ENCODE peak calls at places on chromosomes 6 and 20, in ten cellular contexts. T is K562, D is A549, X is IMR-90, B is gastrocnemius medialis, H is body of pancreas, W is HepG2, I is uterus, M is HCT116, F is GM12878. A is an unnamed sample.

GRCh38 chr6:140107216-140107615 is 732.8 kb upstream of the CITED2 start:
- DNase-seq in T (no peak), D (no peak), X (no peak), B (no peak), H (no peak), W (no peak), I (no peak), M (no peak), F (no peak), A (no peak)

GRCh38 chr20:11794525-11794924 is 123.2 kb upstream of the BTBD3 start:
- DNase-seq in T (no peak), D (no peak), X (no peak), B (no peak), H (no peak), W (no peak), I (no peak), M (no peak), F (no peak), A (no peak)

GRCh38 chr6:56143796-56144195 is 103.6 kb downstream of the COL21A1 start:
- DNase-seq in T (no peak), D (no peak), X (no peak), B (no peak), H (no peak), W (no peak), I (no peak), M (no peak), F (no peak), A (no peak)

GRCh38 chr6:109961666-109962065 is 16.4 kb upstream of the GPR6 start:
- DNase-seq in T (no peak), D (no peak), X (no peak), B (no peak), H (no peak), W (no peak), I (no peak), M (peak), F (no peak), A (no peak)

GRCh38 chr20:37764333-37764935 is 70.6 kb downstream of the CTNNBL1 start:
- DNase-seq in T (no peak), D (no peak), X (no peak), B (no peak), H (no peak), W (no peak), I (no peak), M (no peak), F (no peak), A (no peak)

GRCh38 chr6:36577298-36577697 is 16.9 kb upstream of the SRSF3 start:
- DNase-seq in T (peak), D (peak), X (peak), B (no peak), H (peak), W (peak), I (no peak), M (peak), F (no peak), A (peak)

GRCh38 chr6:67888546-67888885 is 746.6 kb upstream of the ADGRB3 start:
- DNase-seq in T (peak), D (no peak), X (no peak), B (no peak), H (no peak), W (no peak), I (no peak), M (no peak), F (no peak), A (no peak)

GRCh38 chr20:15227102-15227501 is 889.7 kb upstream of the FLRT3 start:
- DNase-seq in T (no peak), D (no peak), X (no peak), B (no peak), H (no peak), W (no peak), I (no peak), M (no peak), F (no peak), A (no peak)

GRCh38 chr6:146850238-146850896 is 251.6 kb downstream of the ADGB start:
- DNase-seq in T (no peak), D (no peak), X (peak), B (no peak), H (no peak), W (no peak), I (no peak), M (no peak), F (no peak), A (no peak)

GRCh38 chr6:143607168-143607567 is 70.6 kb upstream of the PHACTR2 start:
- DNase-seq in T (no peak), D (no peak), X (no peak), B (no peak), H (no peak), W (no peak), I (no peak), M (no peak), F (no peak), A (no peak)

GRCh38 chr6:131013495-131013894 is 49.5 kb downstream of the EPB41L2 start:
- DNase-seq in T (no peak), D (no peak), X (peak), B (no peak), H (no peak), W (no peak), I (no peak), M (no peak), F (no peak), A (peak)

GRCh38 chr6:90169328-90169886 is 127.2 kb downstream of the BACH2 start:
- DNase-seq in T (no peak), D (no peak), X (no peak), B (peak), H (no peak), W (no peak), I (no peak), M (no peak), F (no peak), A (no peak)

GRCh38 chr6:16429669-16430068 is 191.3 kb downstream of the GMPR start:
- DNase-seq in T (no peak), D (no peak), X (no peak), B (no peak), H (no peak), W (no peak), I (no peak), M (no peak), F (no peak), A (no peak)

GRCh38 chr6:145151624-145152023 is 583.7 kb downstream of the EPM2A start:
- DNase-seq in T (no peak), D (no peak), X (peak), B (no peak), H (no peak), W (no peak), I (no peak), M (no peak), F (no peak), A (no peak)

GRCh38 chr6:158799051-158799792 is 19.9 kb downstream of the EZR start:
- DNase-seq in T (no peak), D (peak), X (peak), B (no peak), H (peak), W (peak), I (peak), M (no peak), F (no peak), A (no peak)

GRCh38 chr20:51631011-51631950 is 88.8 kb upstream of the NFATC2 start:
- DNase-seq in T (peak), D (peak), X (peak), B (peak), H (peak), W (peak), I (peak), M (peak), F (no peak), A (peak)

GRCh38 chr6:42322676-42323075 is 105.0 kb upstream of the MRPS10 start:
- DNase-seq in T (peak), D (no peak), X (no peak), B (no peak), H (no peak), W (no peak), I (no peak), M (no peak), F (no peak), A (no peak)
- TF ChIP-seq CTCF in T (peak), D (no peak), X (no peak), B (no peak), H (no peak), W (no peak), I (no peak), M (no peak), F (peak), A (no peak)

GRCh38 chr6:7912736-7913517 is 2.3 kb upstream of the TXNDC5 start:
- DNase-seq in T (peak), D (no peak), X (no peak), B (no peak), H (no peak), W (no peak), I (no peak), M (no peak), F (no peak), A (no peak)
- TF ChIP-seq POLR2A in T (no peak), D (no peak), X (no peak), B (no peak), H (no peak), W (no peak), I (no peak), M (no peak), F (no peak), A (no peak)

GRCh38 chr20:2475850-2476741 is 5.5 kb upstream of the SNRPB start:
- DNase-seq in T (no peak), D (no peak), X (no peak), B (no peak), H (no peak), W (peak), I (no peak), M (no peak), F (no peak), A (no peak)

GRCh38 chr20:2480381-2480780 is 9.8 kb upstream of the SNRPB start:
- DNase-seq in T (no peak), D (no peak), X (no peak), B (no peak), H (no peak), W (no peak), I (no peak), M (no peak), F (no peak), A (no peak)

DNA sequence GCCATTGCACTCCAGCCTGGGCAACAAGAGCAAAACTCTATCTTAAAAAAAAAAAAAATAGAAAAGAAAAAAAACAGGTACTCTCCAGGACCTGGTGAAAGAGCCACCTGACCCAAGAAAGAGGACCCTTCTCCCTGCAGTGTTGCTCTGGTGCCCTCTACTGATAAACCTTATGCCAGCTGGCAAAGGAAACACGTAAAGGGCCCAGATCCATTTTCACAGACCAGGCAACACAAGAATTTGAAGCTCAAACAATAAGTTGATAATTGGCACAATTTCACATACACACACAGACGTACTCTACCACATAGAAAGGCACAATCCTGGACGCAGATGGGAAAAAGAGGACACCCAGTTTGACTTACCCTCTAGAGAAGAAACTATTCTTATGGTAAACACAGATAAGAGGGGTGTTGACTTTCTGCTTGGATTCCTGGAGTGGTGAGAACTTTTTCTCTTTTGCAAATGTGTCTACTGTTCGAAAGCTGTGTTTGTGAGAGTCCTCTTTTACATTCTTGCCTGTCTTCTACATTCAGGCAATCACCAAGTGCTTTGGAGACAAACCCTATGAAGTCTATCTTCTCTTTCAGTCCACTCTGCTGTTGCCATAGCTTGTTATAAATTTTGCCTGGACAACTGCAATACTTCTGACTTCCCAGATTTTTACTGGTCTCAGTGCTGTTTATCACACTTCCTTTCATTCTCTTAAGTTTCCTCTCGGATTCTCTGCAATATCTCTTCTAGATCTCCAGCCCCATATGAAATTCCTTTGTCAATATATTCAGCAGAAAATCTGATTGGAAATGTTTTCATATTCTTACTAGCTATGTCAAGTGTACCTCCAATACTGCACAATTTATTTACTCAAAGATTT is 6.4 kb upstream of the SNRPB start:
- DNase-seq in T (no peak), D (no peak), X (no peak), B (no peak), H (no peak), W (peak), I (no peak), M (no peak), F (no peak), A (no peak)
- TF ChIP-seq CTCF in T (no peak), D (peak), X (no peak), B (no peak), H (no peak), W (peak), I (no peak), M (no peak), F (peak), A (no peak)

GRCh38 chr20:45323731-45324130 is 15.6 kb upstream of the MATN4 start:
- DNase-seq in T (no peak), D (no peak), X (peak), B (peak), H (no peak), W (no peak), I (no peak), M (no peak), F (no peak), A (no peak)

GRCh38 chr20:45328451-45328850 is 19.8 kb downstream of the SDC4 start:
- DNase-seq in T (no peak), D (no peak), X (no peak), B (no peak), H (no peak), W (no peak), I (no peak), M (no peak), F (no peak), A (no peak)

GRCh38 chr20:45325367-45325766 is 17.3 kb upstream of the MATN4 start:
- DNase-seq in T (no peak), D (no peak), X (no peak), B (no peak), H (peak), W (no peak), I (no peak), M (no peak), F (no peak), A (no peak)

GRCh38 chr20:45330476-45330875 is 17.7 kb downstream of the SDC4 start:
- DNase-seq in T (no peak), D (no peak), X (no peak), B (no peak), H (no peak), W (no peak), I (no peak), M (no peak), F (no peak), A (no peak)

GRCh38 chr20:45329497-45330319 is 18.5 kb downstream of the SDC4 start:
- DNase-seq in T (no peak), D (no peak), X (no peak), B (no peak), H (peak), W (no peak), I (no peak), M (no peak), F (no peak), A (no peak)
- TF ChIP-seq POLR2A in T (no peak), D (no peak), X (no peak), B (no peak), H (no peak), W (no peak), I (no peak), M (no peak), F (no peak), A (no peak)

GRCh38 chr6:108454356-108454755 is 106.4 kb upstream of the FOXO3 start:
- DNase-seq in T (no peak), D (no peak), X (no peak), B (no peak), H (no peak), W (no peak), I (no peak), M (no peak), F (no peak), A (no peak)

GRCh38 chr6:108448481-108448880 is 112.2 kb upstream of the FOXO3 start:
- DNase-seq in T (no peak), D (no peak), X (no peak), B (no peak), H (no peak), W (no peak), I (no peak), M (no peak), F (no peak), A (no peak)

GRCh38 chr6:108455688-108456087 is 105.0 kb upstream of the FOXO3 start:
- DNase-seq in T (no peak), D (no peak), X (no peak), B (no peak), H (no peak), W (no peak), I (no peak), M (no peak), F (no peak), A (no peak)

GRCh38 chr6:108452725-108453195 is 108.0 kb upstream of the FOXO3 start:
- DNase-seq in T (no peak), D (no peak), X (peak), B (no peak), H (no peak), W (no peak), I (peak), M (no peak), F (no peak), A (no peak)

DNA sequence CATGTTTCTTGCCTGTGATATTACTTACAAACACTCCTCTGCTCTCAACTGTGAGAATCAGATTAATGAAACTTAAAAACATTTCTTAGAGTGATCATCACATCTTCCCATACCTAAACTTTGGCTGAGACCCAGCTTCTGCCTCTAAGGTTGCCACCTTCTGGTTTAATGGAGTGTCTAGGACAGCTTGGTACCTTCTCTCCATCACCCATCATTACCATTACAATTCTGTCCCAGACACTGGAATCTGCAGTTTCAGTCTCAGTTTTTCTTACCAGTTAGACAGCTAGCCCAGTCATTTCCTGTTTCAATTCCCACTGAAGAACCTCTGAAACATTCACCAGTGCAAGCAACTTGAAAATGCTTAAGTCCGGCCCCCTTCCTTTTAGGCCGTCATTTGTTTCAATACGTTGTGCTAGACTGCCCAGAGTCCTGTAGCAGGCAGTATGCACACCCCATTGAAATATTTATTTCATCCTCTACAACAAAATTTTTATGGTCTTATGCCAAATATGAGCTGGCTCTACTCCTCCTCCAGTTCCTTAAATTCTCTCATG is 107.0 kb upstream of the FOXO3 start:
- DNase-seq in T (no peak), D (no peak), X (peak), B (no peak), H (no peak), W (no peak), I (no peak), M (no peak), F (no peak), A (no peak)
- TF ChIP-seq CTCF in T (no peak), D (no peak), X (no peak), B (no peak), H (no peak), W (no peak), I (no peak), M (no peak), F (no peak), A (no peak)

GRCh38 chr6:31760790-31761189 is 1.7 kb upstream of the SAPCD1 start:
- DNase-seq in T (no peak), D (no peak), X (no peak), B (no peak), H (no peak), W (no peak), I (no peak), M (no peak), F (no peak), A (no peak)
- TF ChIP-seq POLR2A in T (no peak), D (no peak), X (no peak), B (no peak), H (no peak), W (no peak), I (no peak), M (no peak), F (no peak), A (no peak)

GRCh38 chr6:95648636-95649035 is 71.3 kb downstream of the MANEA start:
- DNase-seq in T (no peak), D (no peak), X (no peak), B (no peak), H (no peak), W (peak), I (no peak), M (no peak), F (no peak), A (no peak)
- TF ChIP-seq CTCF in T (no peak), D (no peak), X (no peak), B (no peak), H (no peak), W (peak), I (no peak), M (no peak), F (no peak), A (no peak)